ENCODE peak calls at places on chromosomes 5 and 9, in seven cellular contexts. One of them, this sample, is unnamed.

GRCh38 chr9:12891588-12891987 is 116.8 kb downstream of the LURAP1L start:
- DNase-seq in NCI-H345: no peak
- DNase-seq in PC-9: no peak
- DNase-seq in RWPE2: no peak
- DNase-seq in nucleus accumbens: no peak
- DNase-seq in tibial artery: no peak
- DNase-seq in activated CD4-positive, alpha-beta T cell treated with anti-CD3 and anti-CD28 coated beads for 1 hour: no peak
- DNase-seq in this sample: no peak

GRCh38 chr5:62326302-62326701 is 20.3 kb downstream of the KIF2A start:
- DNase-seq in nucleus accumbens: no peak
- DNase-seq in tibial artery: no peak
- DNase-seq in PC-9: no peak
- DNase-seq in activated CD4-positive, alpha-beta T cell treated with anti-CD3 and anti-CD28 coated beads for 1 hour: no peak
- DNase-seq in RWPE2: no peak
- DNase-seq in NCI-H345: no peak
- DNase-seq in this sample: no peak

GRCh38 chr5:19261879-19262278 is 726.1 kb downstream of the CDH18 start:
- DNase-seq in RWPE2: no peak
- DNase-seq in tibial artery: no peak
- DNase-seq in activated CD4-positive, alpha-beta T cell treated with anti-CD3 and anti-CD28 coated beads for 1 hour: no peak
- DNase-seq in NCI-H345: no peak
- DNase-seq in nucleus accumbens: no peak
- DNase-seq in PC-9: no peak
- DNase-seq in this sample: no peak

GRCh38 chr5:138352722-138353549 is 451 bp downstream of the KDM3B start:
- DNase-seq in PC-9: peak; percentile 58
- DNase-seq in NCI-H345: peak; percentile 64
- DNase-seq in activated CD4-positive, alpha-beta T cell treated with anti-CD3 and anti-CD28 coated beads for 1 hour: peak; percentile 56
- DNase-seq in nucleus accumbens: peak; percentile 60
- DNase-seq in tibial artery: peak; percentile 82
- DNase-seq in RWPE2: peak; percentile 71
- DNase-seq in this sample: peak; percentile 79

GRCh38 chr5:10910261-10910660 is 149.2 kb upstream of the DAP start:
- DNase-seq in RWPE2: no peak
- DNase-seq in tibial artery: no peak
- DNase-seq in NCI-H345: no peak
- DNase-seq in PC-9: no peak
- DNase-seq in nucleus accumbens: no peak
- DNase-seq in activated CD4-positive, alpha-beta T cell treated with anti-CD3 and anti-CD28 coated beads for 1 hour: no peak
- DNase-seq in this sample: no peak

GRCh38 chr9:27310582-27310981 is 13.6 kb upstream of the EQTN start:
- DNase-seq in NCI-H345: peak; percentile 33
- DNase-seq in nucleus accumbens: no peak
- DNase-seq in tibial artery: no peak
- DNase-seq in RWPE2: no peak
- DNase-seq in PC-9: no peak
- DNase-seq in activated CD4-positive, alpha-beta T cell treated with anti-CD3 and anti-CD28 coated beads for 1 hour: no peak
- DNase-seq in this sample: no peak

GRCh38 chr9:4590430-4591122 is 71.5 kb upstream of the PLPP6 start:
- DNase-seq in tibial artery: no peak
- DNase-seq in nucleus accumbens: no peak
- DNase-seq in NCI-H345: no peak
- DNase-seq in activated CD4-positive, alpha-beta T cell treated with anti-CD3 and anti-CD28 coated beads for 1 hour: no peak
- DNase-seq in RWPE2: no peak
- DNase-seq in PC-9: no peak
- DNase-seq in this sample: no peak

GRCh38 chr9:119420263-119420662 is 51.0 kb upstream of the BRINP1 start:
- DNase-seq in NCI-H345: no peak
- DNase-seq in PC-9: no peak
- DNase-seq in nucleus accumbens: no peak
- DNase-seq in activated CD4-positive, alpha-beta T cell treated with anti-CD3 and anti-CD28 coated beads for 1 hour: no peak
- DNase-seq in tibial artery: no peak
- DNase-seq in RWPE2: no peak
- DNase-seq in this sample: no peak

GRCh38 chr5:91182763-91183162 is 200.4 kb downstream of the ARRDC3 start:
- DNase-seq in PC-9: no peak
- DNase-seq in NCI-H345: no peak
- DNase-seq in tibial artery: no peak
- DNase-seq in nucleus accumbens: no peak
- DNase-seq in activated CD4-positive, alpha-beta T cell treated with anti-CD3 and anti-CD28 coated beads for 1 hour: no peak
- DNase-seq in RWPE2: no peak
- DNase-seq in this sample: no peak

GRCh38 chr5:141001854-141002666 is 35.8 kb downstream of the PCDHAC2 start:
- DNase-seq in nucleus accumbens: no peak
- DNase-seq in tibial artery: no peak
- DNase-seq in PC-9: no peak
- DNase-seq in activated CD4-positive, alpha-beta T cell treated with anti-CD3 and anti-CD28 coated beads for 1 hour: no peak
- DNase-seq in NCI-H345: peak; percentile 43
- DNase-seq in RWPE2: peak; percentile 80
- DNase-seq in this sample: no peak

GRCh38 chr5:72074238-72074637 is 33.0 kb upstream of the MAP1B start:
- DNase-seq in nucleus accumbens: no peak
- DNase-seq in tibial artery: no peak
- DNase-seq in PC-9: no peak
- DNase-seq in activated CD4-positive, alpha-beta T cell treated with anti-CD3 and anti-CD28 coated beads for 1 hour: no peak
- DNase-seq in RWPE2: no peak
- DNase-seq in NCI-H345: peak; percentile 40
- DNase-seq in this sample: no peak

GRCh38 chr5:158634713-158635112 is 465.0 kb downstream of the EBF1 start:
- DNase-seq in activated CD4-positive, alpha-beta T cell treated with anti-CD3 and anti-CD28 coated beads for 1 hour: no peak
- DNase-seq in tibial artery: no peak
- DNase-seq in NCI-H345: no peak
- DNase-seq in nucleus accumbens: no peak
- DNase-seq in PC-9: no peak
- DNase-seq in RWPE2: no peak
- DNase-seq in this sample: no peak

GRCh38 chr5:179405054-179405416 is 59.8 kb upstream of the ADAMTS2 start:
- DNase-seq in PC-9: no peak
- DNase-seq in RWPE2: no peak
- DNase-seq in activated CD4-positive, alpha-beta T cell treated with anti-CD3 and anti-CD28 coated beads for 1 hour: no peak
- DNase-seq in NCI-H345: no peak
- DNase-seq in tibial artery: no peak
- DNase-seq in nucleus accumbens: no peak
- DNase-seq in this sample: no peak

GRCh38 chr9:123043081-123043939 is 9.8 kb downstream of the GPR21 start:
- DNase-seq in NCI-H345: no peak
- DNase-seq in PC-9: no peak
- DNase-seq in activated CD4-positive, alpha-beta T cell treated with anti-CD3 and anti-CD28 coated beads for 1 hour: no peak
- DNase-seq in tibial artery: no peak
- DNase-seq in RWPE2: no peak
- DNase-seq in nucleus accumbens: no peak
- DNase-seq in this sample: no peak

GRCh38 chr5:38497946-38498345 is 58.5 kb downstream of the LIFR start:
- DNase-seq in tibial artery: no peak
- DNase-seq in PC-9: no peak
- DNase-seq in NCI-H345: no peak
- DNase-seq in activated CD4-positive, alpha-beta T cell treated with anti-CD3 and anti-CD28 coated beads for 1 hour: no peak
- DNase-seq in RWPE2: no peak
- DNase-seq in nucleus accumbens: no peak
- DNase-seq in this sample: no peak

GRCh38 chr9:4861736-4862451 is 69.2 kb downstream of the RCL1 start:
- DNase-seq in NCI-H345: no peak
- DNase-seq in activated CD4-positive, alpha-beta T cell treated with anti-CD3 and anti-CD28 coated beads for 1 hour: no peak
- DNase-seq in PC-9: no peak
- DNase-seq in RWPE2: no peak
- DNase-seq in nucleus accumbens: no peak
- DNase-seq in tibial artery: no peak
- DNase-seq in this sample: no peak

This sample was measured in Right ventricle myocardium superior.